ENCODE peak calls at places on chromosomes 7 and 10, in five cellular contexts. T is IMR-90, N is colonic mucosa, I is fibroblast of mammary gland, M is upper lobe of right lung. U is an unnamed sample.

GRCh38 chr7:16669581-16669980 is 23.6 kb downstream of the BZW2 start:
- DNase-seq in T (peak), N (no peak), I (peak), M (no peak), U (no peak)

GRCh38 chr10:3226960-3227724 is 54.6 kb upstream of the PITRM1 start:
- DNase-seq in T (peak), N (no peak), I (peak), M (no peak), U (no peak)

GRCh38 chr10:71801357-71801756 is 28.0 kb upstream of the VSIR start:
- DNase-seq in T (no peak), N (no peak), I (no peak), M (no peak), U (no peak)

GRCh38 chr10:122514045-122514840 is 46.3 kb upstream of the DMBT1 start:
- DNase-seq in T (peak), N (no peak), I (peak), M (no peak), U (no peak)

GRCh38 chr7:877312-878232 is 1.2 kb downstream of the GET4 start:
- DNase-seq in T (no peak), N (peak), I (no peak), M (peak), U (peak)

GRCh38 chr7:138245682-138246081 is 169.4 kb downstream of the AKR1D1 start:
- DNase-seq in T (no peak), N (no peak), I (no peak), M (no peak), U (no peak)

GRCh38 chr10:60985946-60986345 is 42.0 kb upstream of the RHOBTB1 start:
- DNase-seq in T (no peak), N (no peak), I (no peak), M (no peak), U (no peak)

GRCh38 chr7:151469281-151469680 is 29.3 kb upstream of the CRYGN start:
- DNase-seq in T (no peak), N (peak), I (no peak), M (no peak), U (no peak)

GRCh38 chr7:966291-967069 is 8.9 kb downstream of the COX19 start:
- DNase-seq in T (no peak), N (no peak), I (no peak), M (no peak), U (no peak)

GRCh38 chr10:381805-382204 is 246.6 kb downstream of the ZMYND11 start:
- DNase-seq in T (no peak), N (no peak), I (no peak), M (no peak), U (no peak)

GRCh38 chr7:8443871-8444756 is 10.7 kb downstream of the NXPH1 start:
- DNase-seq in T (no peak), N (no peak), I (peak), M (no peak), U (no peak)

GRCh38 chr7:117600912-117601311 is 121.1 kb downstream of the CFTR start:
- DNase-seq in T (no peak), N (no peak), I (no peak), M (no peak), U (no peak)

GRCh38 chr10:103839513-103839864 is 15.9 kb downstream of the SH3PXD2A start:
- DNase-seq in T (no peak), N (no peak), I (no peak), M (no peak), U (no peak)

GRCh38 chr10:78944658-78945333 is 124.0 kb upstream of the ZMIZ1 start:
- DNase-seq in T (peak), N (peak), I (peak), M (no peak), U (no peak)

GRCh38 chr7:100546868-100547800 is 8.1 kb downstream of the AGFG2 start:
- DNase-seq in T (no peak), N (no peak), I (no peak), M (no peak), U (no peak)

GRCh38 chr7:49001610-49002033 is 77.3 kb downstream of the CDC14C start:
- DNase-seq in T (no peak), N (peak), I (peak), M (no peak), U (no peak)
- TF ChIP-seq CTCF in T (peak), N (peak), I (peak), M (peak), U (no peak)

GRCh38 chr10:8873310-8873709 is 818.8 kb downstream of the GATA3 start:
- DNase-seq in T (no peak), N (no peak), I (no peak), M (no peak), U (no peak)
- TF ChIP-seq CTCF in T (no peak), N (no peak), I (no peak), M (no peak), U (no peak)

GRCh38 chr10:52568309-52568708 is 204.3 kb downstream of the MBL2 start:
- DNase-seq in T (peak), N (no peak), I (peak), M (no peak), U (no peak)

GRCh38 chr10:52563361-52563760 is 209.2 kb downstream of the MBL2 start:
- DNase-seq in T (peak), N (no peak), I (peak), M (no peak), U (no peak)

GRCh38 chr10:52567247-52567580 is 205.4 kb downstream of the MBL2 start:
- DNase-seq in T (no peak), N (no peak), I (no peak), M (no peak), U (no peak)

GRCh38 chr10:52570490-52570889 is 202.1 kb downstream of the MBL2 start:
- DNase-seq in T (no peak), N (no peak), I (no peak), M (no peak), U (no peak)

DNA sequence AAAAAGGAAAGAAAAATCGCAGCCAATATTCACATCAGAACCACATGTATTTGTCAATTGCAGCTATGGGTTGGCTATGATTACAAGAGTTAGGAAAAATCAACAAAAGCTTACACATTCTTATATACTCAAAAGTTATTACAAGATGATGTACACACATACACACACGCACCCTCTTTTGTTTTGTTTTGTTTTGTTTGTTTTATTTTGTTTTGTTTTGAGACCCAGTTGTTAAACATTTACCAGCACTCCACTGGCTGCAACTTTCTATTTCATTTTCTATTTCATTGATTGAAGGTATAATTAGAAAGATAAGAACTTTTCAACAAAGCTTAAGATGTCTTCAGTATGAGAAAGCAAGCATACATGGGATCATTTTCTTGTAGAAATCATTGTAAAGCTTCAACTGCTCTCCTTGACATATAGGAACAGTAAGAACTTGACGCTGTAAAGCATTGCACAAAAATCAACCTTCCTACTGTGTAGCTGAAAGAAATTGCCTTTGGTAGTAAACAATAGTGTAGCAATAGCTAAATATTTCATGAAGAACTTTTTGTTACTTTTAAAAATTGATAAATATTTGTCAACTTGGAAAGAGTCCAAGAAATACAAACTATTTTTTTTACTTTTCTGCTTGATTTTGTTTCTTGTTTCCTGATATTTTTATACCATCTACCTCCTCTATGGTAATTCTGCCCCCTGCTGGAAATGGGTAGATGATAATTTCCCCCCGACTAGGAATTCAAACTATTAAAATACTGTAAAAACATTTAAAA is 205.9 kb downstream of the MBL2 start:
- DNase-seq in T (peak), N (no peak), I (peak), M (no peak), U (no peak)
- TF ChIP-seq CTCF in T (peak), N (no peak), I (peak), M (peak), U (peak)

GRCh38 chr10:24396396-24396795 is 187.5 kb downstream of the KIAA1217 start:
- DNase-seq in T (no peak), N (no peak), I (no peak), M (no peak), U (no peak)
- TF ChIP-seq CTCF in T (peak), N (no peak), I (peak), M (no peak), U (no peak)

GRCh38 chr7:94395141-94396041 is 696 bp downstream of the COL1A2 start:
- DNase-seq in T (peak), N (peak), I (peak), M (no peak), U (peak)
- TF ChIP-seq CTCF in T (peak), N (peak), I (peak), M (peak), U (peak)

DNA sequence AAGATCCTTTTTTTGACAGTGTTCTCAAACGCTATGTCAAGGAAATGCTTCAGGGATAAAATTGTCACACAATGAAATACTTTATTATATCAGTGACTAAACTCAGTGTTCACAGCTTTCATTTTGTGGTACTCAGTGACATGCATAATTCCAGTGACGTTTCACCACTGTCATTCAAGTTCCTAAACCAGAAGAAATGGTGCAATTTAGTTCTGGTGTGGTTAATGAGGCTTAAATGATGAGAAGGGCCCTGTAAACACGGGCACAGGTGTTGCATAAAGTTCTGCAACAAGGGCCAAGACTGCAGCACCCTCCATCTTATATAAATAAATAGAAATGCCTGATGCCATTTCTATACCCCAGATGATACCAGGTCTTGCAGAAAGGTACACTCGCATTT is 1247.1 kb downstream of the GATA3 start:
- DNase-seq in T (no peak), N (no peak), I (no peak), M (no peak), U (no peak)
- TF ChIP-seq CTCF in T (no peak), N (no peak), I (no peak), M (no peak), U (no peak)

U was measured in Peyer's patch.